ENCODE peak calls at places on chromosomes 16 and 17, in nine cellular contexts. N is bronchial epithelial cell, D is kidney, O is fibroblast of pulmonary artery, Q is A549, S is breast epithelium, I is BJ, F is astrocyte of the spinal cord, M is endodermal cell. K is an unnamed sample.

GRCh38 chr17:7851438-7852261 is 3.2 kb upstream of the TMEM88 start:
- DNase-seq in Q (peak; percentile 93), O (peak; percentile 89), D (peak; percentile 97), N (peak; percentile 81), F (peak; percentile 81), S (peak; percentile 92), I (no peak), M (peak; percentile 99), K (no peak)

GRCh38 chr16:75244844-75245758 is 6.3 kb downstream of the BCAR1 start:
- DNase-seq in Q (peak; percentile 80), M (peak; percentile 95), S (peak; percentile 82), D (peak; percentile 95), I (peak; percentile 80), N (peak; percentile 69), O (peak; percentile 98), F (peak; percentile 99), K (peak; percentile 93)

GRCh38 chr16:5603836-5604235 is 506.2 kb upstream of the EEF2KMT start:
- DNase-seq in N (no peak), S (no peak), D (no peak), M (no peak), O (no peak), Q (no peak), F (no peak), I (no peak), K (no peak)

GRCh38 chr16:89070590-89070989 is 23.1 kb upstream of the ACSF3 start:
- DNase-seq in F (no peak), Q (no peak), S (no peak), M (no peak), D (no peak), I (no peak), N (no peak), O (no peak), K (no peak)

GRCh38 chr17:80930335-80931040 is 61.2 kb upstream of the CHMP6 start:
- DNase-seq in D (peak; percentile 18), F (no peak), N (no peak), I (no peak), S (no peak), M (no peak), Q (no peak), O (no peak), K (no peak)

GRCh38 chr17:77280304-77280910 is 139.6 kb downstream of the SEC14L1 start:
- DNase-seq in S (no peak), Q (no peak), N (peak; percentile 95), F (peak; percentile 55), I (no peak), O (peak; percentile 87), D (no peak), M (peak; percentile 78), K (no peak)

GRCh38 chr16:31696968-31697743 is 169.5 kb downstream of the AHSP start:
- DNase-seq in S (no peak), F (peak; percentile 35), O (peak; percentile 66), Q (peak; percentile 42), I (no peak), M (no peak), D (no peak), N (peak; percentile 47), K (no peak)

GRCh38 chr17:45248132-45248936 is 13.6 kb downstream of the SPATA32 start:
- DNase-seq in S (peak; percentile 70), D (peak; percentile 90), I (no peak), F (no peak), O (no peak), Q (peak; percentile 62), N (peak; percentile 68), M (peak; percentile 92), K (no peak)

GRCh38 chr17:67049025-67049739 is 4.8 kb downstream of the CACNG1 start:
- DNase-seq in Q (no peak), S (no peak), F (no peak), N (no peak), M (no peak), I (no peak), D (no peak), O (no peak), K (no peak)

GRCh38 chr16:68281368-68282063 is 17.2 kb downstream of the SLC7A6 start:
- DNase-seq in Q (no peak), F (no peak), S (no peak), M (no peak), N (no peak), O (no peak), I (no peak), D (no peak), K (no peak)

GRCh38 chr16:28210979-28211505 is 723 bp downstream of the XPO6 start:
- DNase-seq in N (peak; percentile 55), M (peak; percentile 68), S (peak; percentile 59), I (no peak), O (peak; percentile 61), F (peak; percentile 61), D (peak; percentile 92), Q (peak; percentile 58), K (no peak)

GRCh38 chr17:73765824-73766563 is 121.7 kb upstream of the SDK2 start:
- DNase-seq in D (peak; percentile 38), F (no peak), O (no peak), M (no peak), Q (no peak), S (no peak), I (no peak), N (no peak), K (no peak)

DNA sequence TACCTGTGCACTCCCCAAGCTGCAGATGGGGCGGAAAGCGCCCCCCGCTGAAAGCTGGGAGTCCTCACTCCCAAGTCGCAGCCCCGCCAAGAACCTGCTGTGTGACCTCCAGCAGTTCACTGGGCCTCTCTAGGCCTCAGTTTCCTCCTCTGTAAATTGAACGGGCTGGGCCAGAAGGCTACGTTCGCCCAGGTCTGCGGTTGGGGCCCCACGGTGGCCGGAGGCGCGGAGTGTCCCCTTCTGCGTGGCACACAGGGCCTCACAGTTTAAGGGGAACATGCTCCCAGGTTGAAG is 628 bp downstream of the GALK1 start:
- DNase-seq in N (no peak), D (no peak), O (no peak), S (no peak), M (no peak), Q (no peak), I (no peak), F (no peak), K (no peak)
- H3K4me3 ChIP-seq in N (peak overlapping the region; percentile 56), D (peak overlapping the region; percentile 41), O (peak overlapping the region; percentile 62), S (peak overlapping the region; percentile 86), M (peak overlapping the region; percentile 78), Q (peak overlapping the region; percentile 68), I (peak overlapping the region; percentile 78), F (peak overlapping the region; percentile 53), K (peak overlapping the region; percentile 54)

DNA sequence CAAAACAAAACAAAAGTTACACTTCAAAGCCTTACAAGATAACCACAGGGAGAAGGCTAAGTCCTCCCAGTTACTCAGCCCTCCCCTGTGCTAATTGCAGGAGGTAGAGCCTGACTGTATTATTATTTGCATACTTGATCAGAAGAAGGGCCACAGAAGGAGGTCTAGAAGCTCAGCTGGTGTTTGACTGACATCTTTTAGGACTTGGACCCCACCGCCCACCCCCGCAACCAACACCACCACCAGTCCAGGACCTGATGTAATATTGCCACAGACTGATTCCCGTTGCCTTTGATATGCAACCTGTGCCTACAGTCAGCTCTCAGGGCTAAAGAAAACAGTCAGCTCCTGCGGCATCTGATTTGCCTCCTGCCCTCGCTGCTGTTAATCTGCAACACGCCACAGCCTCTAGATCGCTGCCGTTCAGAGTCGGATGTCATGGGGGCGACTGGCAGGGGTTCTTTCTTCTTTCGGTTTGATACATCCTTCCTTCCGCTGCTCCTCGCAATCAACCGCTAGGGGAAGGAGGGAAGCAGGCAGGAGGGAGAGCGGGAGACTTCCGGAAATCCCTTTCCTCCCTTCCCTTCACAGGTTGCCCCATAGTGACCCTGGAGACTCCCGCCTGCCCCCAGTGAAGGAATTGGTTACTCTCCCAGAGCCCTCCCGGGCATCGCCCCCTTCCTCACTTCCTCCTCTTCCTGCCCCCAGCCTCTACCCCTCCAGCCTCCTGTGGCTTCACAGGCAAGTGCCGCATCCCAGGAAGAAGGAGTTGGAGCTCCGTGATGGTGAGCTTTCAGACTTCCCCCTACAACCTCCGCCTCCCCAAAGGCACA is 90.5 kb upstream of the SOX9 start:
- DNase-seq in D (no peak), M (peak; percentile 97), O (peak; percentile 31), Q (peak; percentile 82), N (peak; percentile 28), I (no peak), F (peak; percentile 67), S (no peak), K (peak; percentile 35)
- TF ChIP-seq CTCF in D (peak; percentile 3), M (peak; percentile 77), O (peak; percentile 52), Q (peak; percentile 45), N (peak; percentile 66), I (peak; percentile 67), F (peak; percentile 64), S (no peak), K (peak; percentile 70)

DNA sequence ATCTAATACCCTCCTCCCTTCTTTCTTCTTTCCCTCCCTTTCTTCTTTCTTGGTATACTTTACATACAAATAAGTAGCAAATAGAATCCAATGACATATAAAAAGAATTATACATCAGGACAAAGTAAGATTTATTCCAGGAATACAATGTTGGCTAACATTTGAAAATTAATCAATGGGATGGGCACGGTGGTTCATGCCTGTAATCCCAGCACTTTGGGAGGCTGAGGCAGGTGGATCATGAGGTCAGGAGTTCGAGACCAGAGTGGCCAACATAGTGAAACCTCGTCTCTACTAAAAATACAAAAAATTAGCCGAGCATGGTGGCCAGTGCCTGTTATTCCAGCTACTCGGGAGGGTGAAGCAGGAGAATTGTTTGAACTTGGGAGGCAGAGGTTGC is 72.1 kb downstream of the BCAS3 start:
- DNase-seq in Q (no peak), S (no peak), N (no peak), F (no peak), D (no peak), I (no peak), O (no peak), M (no peak), K (no peak)
- H3K4me3 ChIP-seq in Q (no peak overlapping the region), S (no peak overlapping the region), N (no peak overlapping the region), F (no peak overlapping the region), D (no peak overlapping the region), I (no peak overlapping the region), O (no peak overlapping the region), M (no peak overlapping the region), K (no peak overlapping the region)

GRCh38 chr16:10980811-10981210 is 36.4 kb downstream of the CLEC16A start:
- DNase-seq in Q (no peak), D (no peak), I (no peak), S (no peak), O (no peak), M (no peak), N (no peak), F (no peak), K (no peak)

GRCh38 chr16:10981697-10982216 is 37.4 kb downstream of the CLEC16A start:
- DNase-seq in S (no peak), O (no peak), I (no peak), F (no peak), D (no peak), N (peak; percentile 81), M (peak; percentile 85), Q (peak; percentile 53), K (no peak)

GRCh38 chr16:10982430-10983174 is 38.2 kb downstream of the CLEC16A start:
- DNase-seq in F (no peak), O (no peak), D (no peak), S (no peak), I (no peak), N (no peak), Q (no peak), M (no peak), K (no peak)

GRCh38 chr16:10984509-10984908 is 40.1 kb downstream of the CLEC16A start:
- DNase-seq in D (no peak), M (no peak), S (no peak), I (no peak), Q (no peak), O (peak; percentile 44), F (peak; percentile 68), N (no peak), K (peak; percentile 24)

DNA sequence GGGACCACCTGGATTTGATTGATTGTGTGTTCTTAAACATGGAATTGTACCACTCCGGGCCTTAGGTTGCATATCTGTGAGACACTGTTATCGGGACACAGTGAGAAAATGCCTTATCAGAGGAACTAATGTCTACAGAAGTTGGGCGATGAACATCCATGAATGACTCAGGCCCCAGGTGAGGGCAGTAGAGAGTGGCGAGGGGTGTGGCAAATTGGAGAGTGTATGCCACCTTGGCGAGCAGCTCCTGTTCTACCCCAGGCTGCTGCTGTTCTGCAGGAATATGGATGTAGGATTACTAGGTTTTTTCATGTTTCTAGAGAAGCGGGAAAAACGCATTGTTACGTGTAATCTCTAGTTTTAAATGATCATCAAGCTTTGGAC is 38.8 kb downstream of the CLEC16A start:
- DNase-seq in N (no peak), F (no peak), I (no peak), D (no peak), S (no peak), O (no peak), Q (no peak), M (no peak), K (no peak)
- TF ChIP-seq CTCF in N (peak; percentile 33), F (no peak), I (no peak), D (no peak), S (no peak), O (no peak), Q (no peak), M (peak; percentile 46), K (no peak)

K was measured in astrocyte of the cerebellum.